ENCODE peak calls at places on chromosomes 16 and 17, in eight cellular contexts. Z, N, E, J, V, L, Y and K are unnamed samples.

GRCh38 chr16:2828521-2828840 is 1.6 kb upstream of the ZG16B start:
- DNase-seq in Y (no peak), V (no peak), E (no peak), L (no peak), N (no peak), J (no peak), Z (no peak), K (no peak)

GRCh38 chr16:77807071-77807470 is 18.7 kb downstream of the VAT1L start:
- DNase-seq in L (no peak), Z (no peak), N (no peak), Y (no peak), J (no peak), V (no peak), E (no peak), K (no peak)

GRCh38 chr16:66385415-66385814 is 18.9 kb downstream of the CDH5 start:
- DNase-seq in N (no peak), Z (no peak), J (no peak), Y (no peak), E (no peak), V (no peak), L (no peak), K (no peak)

GRCh38 chr17:46772879-46773620 is 45.4 kb downstream of the WNT3 start:
- DNase-seq in Z (no peak), Y (no peak), V (peak; percentile 84), J (no peak), L (no peak), E (no peak), N (peak; percentile 74), K (no peak)

GRCh38 chr17:16991349-16992009 is 19.6 kb upstream of the TNFRSF13B start:
- DNase-seq in J (peak; percentile 90), V (peak; percentile 36), Z (peak; percentile 78), E (no peak), N (peak; percentile 20), Y (peak; percentile 82), L (peak; percentile 94), K (peak; percentile 31)

GRCh38 chr17:7839890-7840260 is 5.9 kb downstream of the KDM6B start:
- DNase-seq in E (no peak), N (no peak), Y (no peak), L (no peak), V (no peak), J (no peak), Z (peak; percentile 65), K (no peak)

GRCh38 chr16:5175263-5175662 is 77.7 kb upstream of the EEF2KMT start:
- DNase-seq in L (no peak), V (no peak), Z (no peak), J (no peak), N (no peak), E (no peak), Y (no peak), K (no peak)

GRCh38 chr17:2346475-2346874 is 9.2 kb downstream of the SGSM2 start:
- DNase-seq in E (no peak), Z (no peak), V (no peak), L (no peak), Y (no peak), J (no peak), N (no peak), K (no peak)

GRCh38 chr16:85947511-85948509 is 48.8 kb downstream of the IRF8 start:
- DNase-seq in Z (peak; percentile 39), J (no peak), V (no peak), L (no peak), N (no peak), Y (peak; percentile 44), E (no peak), K (no peak)

GRCh38 chr17:36937001-36937960 is at the start of gene LHX1:
- DNase-seq in L (no peak), Y (peak; percentile 39), Z (no peak), E (no peak), V (no peak), N (no peak), J (peak; percentile 73), K (no peak)

GRCh38 chr17:43477832-43478634 is 5.7 kb upstream of the DHX8 start:
- DNase-seq in Z (no peak), J (no peak), V (no peak), N (no peak), E (no peak), Y (no peak), L (no peak), K (no peak)

GRCh38 chr16:22194707-22195444 is 11.2 kb upstream of the EEF2K start:
- DNase-seq in E (no peak), J (no peak), V (no peak), Z (no peak), Y (no peak), L (no peak), N (no peak), K (no peak)